ENCODE peak calls at places on chromosomes 13 and 19, in four cellular contexts. F is HCT116, K is HepG2, D is K562. O is an unnamed sample.

GRCh38 chr13:26601669-26602068 is 44.2 kb downstream of the WASF3 start:
- DNase-seq in F (no peak), K (no peak), D (no peak), O (no peak)

GRCh38 chr19:38277969-38278680 is 13.8 kb downstream of the SPINT2 start:
- DNase-seq in F (no peak), K (no peak), D (no peak), O (no peak)

GRCh38 chr19:15101479-15102082 is 5.6 kb upstream of the SYDE1 start:
- DNase-seq in F (peak; percentile 38), K (peak; percentile 52), D (peak; percentile 61), O (peak; percentile 30)

GRCh38 chr19:6479836-6480398 is 1.7 kb downstream of the DENND1C start:
- DNase-seq in F (no peak), K (no peak), D (peak; percentile 1), O (no peak)

GRCh38 chr19:17376935-17377600 is at the start of gene PLVAP:
- DNase-seq in F (no peak), K (no peak), D (peak; percentile 71), O (no peak)

GRCh38 chr19:29245221-29245620 is 32.3 kb upstream of the UQCRFS1 start:
- DNase-seq in F (no peak), K (no peak), D (no peak), O (no peak)

GRCh38 chr13:98853791-98854191 is 101.3 kb upstream of the SLC15A1 start:
- DNase-seq in F (no peak), K (no peak), D (no peak), O (no peak)

GRCh38 chr19:12596927-12597548 is 13.6 kb downstream of the ZNF490 start:
- DNase-seq in F (no peak), K (no peak), D (no peak), O (no peak)

GRCh38 chr19:49224856-49225255 is 67.3 kb downstream of the TRPM4 start:
- DNase-seq in F (peak; percentile 61), K (peak; percentile 55), D (peak; percentile 53), O (no peak)

GRCh38 chr13:110421696-110422395 is 114.8 kb downstream of the COL4A2 start:
- DNase-seq in F (no peak), K (no peak), D (no peak), O (no peak)
- H3K36me3 ChIP-seq in F (no peaks in the 10 kb centered on the region), K (no peaks in the 10 kb centered on the region), D (no peaks in the 10 kb centered on the region), O (no peaks in the 10 kb centered on the region)

GRCh38 chr19:10502524-10503001 is 593 bp downstream of the KEAP1 start:
- DNase-seq in F (peak; percentile 79), K (peak; percentile 83), D (peak; percentile 93), O (no peak)
- TF ChIP-seq REST in F (no peak), K (no peak), D (peak; percentile 50), O (no peak)

DNA sequence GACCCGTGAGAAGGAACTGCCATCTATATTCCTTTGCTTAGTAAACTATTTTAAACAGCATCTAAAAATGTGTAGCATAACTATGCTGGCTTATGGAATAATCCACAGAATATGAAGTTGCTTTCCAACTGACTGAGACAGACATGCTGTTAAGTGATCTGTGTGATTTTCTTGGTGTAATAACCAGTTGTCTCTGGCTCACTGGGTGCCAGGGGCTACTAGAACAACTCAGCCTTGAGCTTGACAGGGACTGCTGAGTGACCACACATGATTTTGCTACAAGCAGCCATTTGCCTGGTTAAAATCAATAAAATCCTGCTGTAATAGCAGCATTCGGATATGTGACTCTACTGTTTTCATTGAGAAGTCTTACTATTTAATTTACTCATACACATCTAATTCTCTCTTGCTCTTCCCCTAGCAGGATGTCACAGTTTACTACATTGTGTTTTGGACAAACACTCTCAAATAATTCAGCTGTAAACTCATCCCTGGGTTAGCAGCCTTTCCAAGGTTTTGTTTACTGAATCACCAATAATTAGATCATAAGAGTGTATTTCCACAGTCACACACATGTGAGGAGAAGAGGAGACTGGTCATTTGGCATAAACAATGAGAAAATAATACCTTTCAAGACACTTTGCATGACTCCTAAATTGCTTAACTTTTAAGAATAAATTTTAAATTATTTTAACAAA is 426.2 kb downstream of the PCDH9 start:
- DNase-seq in F (no peak), K (no peak), D (no peak), O (no peak)
- TF ChIP-seq TCF7L2 in F (no peak), K (no peak), D (no peak), O (no peak)

DNA sequence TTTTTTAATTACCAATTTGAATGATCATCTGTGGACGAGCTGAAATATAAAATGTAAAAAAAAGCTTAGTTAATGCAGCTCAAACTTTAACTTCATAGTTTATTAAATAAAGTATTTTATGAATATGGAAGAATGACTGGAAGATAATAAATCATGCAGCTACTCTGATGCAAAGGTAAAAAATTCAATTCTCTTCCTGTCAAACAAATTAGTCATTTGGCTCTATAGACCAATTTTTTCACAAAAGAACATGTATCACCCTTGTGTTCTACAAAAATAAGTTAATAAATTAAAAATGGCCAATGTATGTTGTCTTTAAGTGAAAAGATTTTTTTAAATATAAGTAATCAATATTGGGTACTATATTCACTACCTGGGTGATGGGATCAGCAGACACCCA is 26.2 kb downstream of the EXOSC8 start:
- DNase-seq in F (no peak), K (no peak), D (no peak), O (no peak)
- H3K36me3 ChIP-seq in F (peaks cover 16% of the 10 kb centered on the region), K (peaks cover 10% of the 10 kb centered on the region), D (peaks cover 61% of the 10 kb centered on the region), O (peaks cover 65% of the 10 kb centered on the region)

DNA sequence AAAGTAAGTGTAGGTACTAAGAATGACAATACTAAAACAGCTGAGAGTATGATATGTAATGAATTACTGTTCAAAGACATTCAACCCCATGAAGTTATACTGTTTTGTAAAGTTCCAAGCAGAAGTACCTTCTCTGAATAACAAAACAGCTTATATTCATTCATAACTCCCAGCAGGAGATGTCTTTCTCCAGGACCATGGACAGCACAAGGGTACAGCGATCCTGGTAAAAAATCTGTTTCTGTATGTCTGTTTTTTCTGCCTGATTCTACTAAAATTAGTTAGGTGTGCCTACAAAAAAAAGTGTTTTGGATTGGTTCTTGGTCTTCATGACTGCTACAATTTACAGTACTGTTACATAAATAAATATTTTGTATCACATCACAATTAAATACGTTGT is 172.5 kb upstream of the SLITRK5 start:
- DNase-seq in F (no peak), K (peak; percentile 0), D (no peak), O (no peak)
- TF ChIP-seq REST in F (peak; percentile 70), K (peak; percentile 45), D (no peak), O (peak; percentile 85)

GRCh38 chr13:45256254-45256653 is 55.4 kb upstream of the KCTD4 start:
- DNase-seq in F (no peak), K (no peak), D (no peak), O (no peak)

GRCh38 chr13:45258339-45258685 is 57.5 kb upstream of the KCTD4 start:
- DNase-seq in F (no peak), K (peak; percentile 10), D (no peak), O (no peak)

GRCh38 chr13:45255253-45255987 is 54.6 kb upstream of the KCTD4 start:
- DNase-seq in F (no peak), K (peak; percentile 52), D (no peak), O (no peak)

DNA sequence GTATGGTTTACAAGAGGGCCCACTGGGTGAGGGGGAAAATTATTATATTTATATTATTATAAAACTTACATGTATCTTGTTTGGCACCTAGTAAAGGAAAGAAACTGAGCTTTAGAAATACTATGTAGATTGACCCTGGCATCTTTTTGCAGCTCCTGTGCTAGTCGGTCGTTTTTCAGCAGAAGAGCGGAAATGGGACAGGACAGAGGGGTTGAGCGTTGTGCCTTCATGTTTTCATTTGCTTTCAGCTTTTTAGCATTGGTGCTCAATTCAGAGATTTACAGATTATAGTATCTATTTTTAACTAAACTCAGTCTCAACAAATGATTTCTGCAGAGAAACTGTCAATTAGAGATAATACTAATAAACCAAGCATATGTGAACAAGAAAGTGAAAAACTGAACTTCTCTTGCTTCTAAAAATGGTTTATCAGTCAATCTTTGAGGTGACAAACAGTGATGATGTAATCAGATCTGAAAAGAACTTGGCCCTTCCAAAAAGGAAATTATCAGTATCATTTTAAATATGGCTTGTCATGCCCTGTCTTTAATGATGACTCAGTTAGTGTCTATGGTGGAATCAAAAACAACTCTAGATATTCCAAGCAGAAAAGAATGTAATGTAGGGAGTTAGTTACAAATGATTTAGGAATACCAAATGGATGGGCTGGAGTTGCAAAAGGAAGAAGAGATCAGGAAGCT is 56.9 kb upstream of the KCTD4 start:
- DNase-seq in F (no peak), K (no peak), D (no peak), O (no peak)
- TF ChIP-seq TCF7L2 in F (no peak), K (no peak), D (no peak), O (no peak)

DNA sequence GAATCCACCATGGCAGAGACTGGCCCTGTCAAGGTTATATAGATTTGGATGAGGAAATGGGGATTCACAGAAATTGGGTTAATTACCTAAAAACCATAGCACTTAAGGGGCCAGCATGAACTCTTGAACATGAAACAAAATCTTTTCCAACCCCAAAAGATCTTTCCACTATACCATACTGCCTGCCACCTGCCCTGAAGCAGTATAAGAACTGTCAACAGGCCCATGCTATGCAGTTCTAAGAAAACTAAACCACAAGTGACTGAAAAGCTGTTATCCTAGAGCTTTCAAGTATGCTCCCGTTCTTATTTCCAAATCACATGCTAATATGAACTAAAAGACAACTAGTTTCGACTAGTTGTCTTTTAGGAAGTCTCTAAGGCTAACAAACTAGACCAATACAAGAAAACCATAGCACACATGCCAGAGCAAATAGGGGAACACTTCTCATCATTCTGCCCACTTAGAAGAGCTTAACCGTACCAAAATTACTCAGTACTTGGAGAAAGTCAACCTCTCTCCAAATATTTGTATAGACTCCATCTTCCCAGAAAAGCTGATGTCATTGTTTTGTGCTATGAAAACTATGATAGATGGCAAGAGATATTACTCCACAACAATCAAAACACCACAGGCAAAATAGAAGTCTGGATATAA is 27.5 kb downstream of the HSPH1 start:
- DNase-seq in F (no peak), K (no peak), D (no peak), O (no peak)
- H3K36me3 ChIP-seq in F (peaks cover 37% of the 10 kb centered on the region), K (peaks cover 6% of the 10 kb centered on the region), D (peaks cover 37% of the 10 kb centered on the region), O (peaks cover 36% of the 10 kb centered on the region)

DNA sequence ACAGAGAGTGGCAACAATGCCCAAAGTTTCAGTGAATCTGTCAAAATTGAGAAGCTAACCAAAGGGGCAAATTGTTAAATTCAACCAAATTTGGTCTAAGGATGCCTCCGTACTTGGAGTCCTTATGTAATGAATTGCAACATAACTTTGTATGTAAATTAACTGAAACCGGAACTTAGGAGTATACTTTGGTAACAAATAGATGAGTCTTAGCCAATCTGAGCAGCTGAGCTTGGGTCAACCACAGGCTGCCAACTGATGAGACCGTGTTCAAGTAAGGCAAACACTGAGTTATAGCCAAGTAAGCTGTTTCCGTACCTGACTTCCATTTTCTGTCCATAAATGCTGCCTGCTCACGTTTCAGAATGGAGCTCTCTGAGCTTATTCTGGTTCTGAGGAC is 5.3 kb downstream of the VWA8 start:
- DNase-seq in F (no peak), K (no peak), D (no peak), O (no peak)
- TF ChIP-seq REST in F (no peak), K (no peak), D (no peak), O (no peak)